ENCODE peak calls at places on chromosomes 6 and 20, in ten cellular contexts. M is stomach; W is endothelial cell of umbilical vein; P is fibroblast of villous mesenchyme; Q is CD8-positive, alpha-beta T cell; I is AG10803; J is endothelial cell; E is tibial nerve; C is nephron progenitor cell; A is astrocyte of the cerebellum. D is an unnamed sample.
A peak's percentile ranks its signal among the peaks of the same experiment; 100 is the strongest.

GRCh38 chr6:15308445-15309213 is 62.8 kb downstream of the JARID2 start:
- DNase-seq in M (no peak), W (peak; percentile 64), P (no peak), Q (no peak), I (no peak), J (no peak), E (no peak), C (no peak), A (no peak), D (peak; percentile 59)

GRCh38 chr20:33418033-33418432 is 16.7 kb upstream of the CDK5RAP1 start:
- DNase-seq in M (no peak), W (no peak), P (no peak), Q (no peak), I (no peak), J (no peak), E (no peak), C (no peak), A (no peak), D (no peak)

GRCh38 chr20:58342104-58342945 is 32.8 kb downstream of the RAB22A start:
- DNase-seq in M (no peak), W (peak; percentile 69), P (peak; percentile 28), Q (no peak), I (peak; percentile 62), J (no peak), E (no peak), C (no peak), A (no peak), D (peak; percentile 80)

GRCh38 chr6:34901930-34902329 is 12.9 kb downstream of the ANKS1A start:
- DNase-seq in M (no peak), W (no peak), P (no peak), Q (no peak), I (peak; percentile 39), J (no peak), E (no peak), C (no peak), A (no peak), D (peak; percentile 76)

GRCh38 chr6:139164001-139164400 is 29.1 kb downstream of the HECA start:
- DNase-seq in M (no peak), W (no peak), P (no peak), Q (peak; percentile 29), I (no peak), J (no peak), E (no peak), C (no peak), A (no peak), D (no peak)

GRCh38 chr6:175680-176079 is 116.6 kb upstream of the DUSP22 start:
- DNase-seq in M (no peak), W (no peak), P (no peak), Q (no peak), I (no peak), J (no peak), E (no peak), C (no peak), A (no peak), D (no peak)

GRCh38 chr6:39342692-39343460 is 20.4 kb upstream of the KCNK16 start:
- DNase-seq in M (no peak), W (no peak), P (no peak), Q (no peak), I (no peak), J (no peak), E (no peak), C (no peak), A (no peak), D (no peak)

GRCh38 chr6:137495652-137496391 is 1.6 kb upstream of the OLIG3 start:
- DNase-seq in M (no peak), W (no peak), P (no peak), Q (no peak), I (no peak), J (peak; percentile 42), E (no peak), C (no peak), A (no peak), D (no peak)

GRCh38 chr20:59972037-59972801 is 14.0 kb downstream of the CDH26 start:
- DNase-seq in M (no peak), W (no peak), P (no peak), Q (no peak), I (no peak), J (no peak), E (no peak), C (no peak), A (no peak), D (no peak)

GRCh38 chr6:151493495-151494234 is at the start of gene CCDC170:
- DNase-seq in M (peak; percentile 31), W (peak; percentile 52), P (peak; percentile 12), Q (no peak), I (no peak), J (peak; percentile 68), E (no peak), C (peak; percentile 76), A (no peak), D (no peak)

GRCh38 chr20:13422637-13423036 is 201.6 kb downstream of the ISM1 start:
- DNase-seq in M (no peak), W (no peak), P (peak; percentile 69), Q (no peak), I (no peak), J (no peak), E (no peak), C (no peak), A (no peak), D (no peak)

DNA sequence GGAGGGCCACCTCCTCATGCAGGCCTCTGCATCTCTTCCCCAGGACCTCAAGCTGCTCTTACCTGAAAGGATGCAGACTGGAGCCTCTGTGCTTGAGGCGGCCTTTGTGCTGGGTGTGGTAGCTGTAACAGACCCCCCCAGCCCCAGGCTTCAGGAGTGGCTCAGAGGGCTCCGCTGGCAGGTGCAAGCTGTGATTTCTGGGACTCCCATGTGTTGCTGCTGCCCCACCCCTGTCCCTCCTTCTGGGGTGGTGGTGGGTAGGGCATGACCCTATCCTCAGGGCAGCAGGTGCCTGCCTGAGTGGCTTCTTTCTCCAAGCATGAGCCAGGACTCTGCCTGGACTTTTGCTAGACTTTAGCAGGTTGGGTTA is 121.2 kb downstream of the SULF2 start:
- DNase-seq in M (no peak), W (no peak), P (no peak), Q (no peak), I (no peak), J (no peak), E (no peak), C (no peak), A (no peak), D (no peak)
- TF ChIP-seq CTCF in M (no peak), W (no peak), P (no peak), Q (no peak), I (no peak), J (no peak), E (no peak), C (no peak), A (no peak), D (no peak)

DNA sequence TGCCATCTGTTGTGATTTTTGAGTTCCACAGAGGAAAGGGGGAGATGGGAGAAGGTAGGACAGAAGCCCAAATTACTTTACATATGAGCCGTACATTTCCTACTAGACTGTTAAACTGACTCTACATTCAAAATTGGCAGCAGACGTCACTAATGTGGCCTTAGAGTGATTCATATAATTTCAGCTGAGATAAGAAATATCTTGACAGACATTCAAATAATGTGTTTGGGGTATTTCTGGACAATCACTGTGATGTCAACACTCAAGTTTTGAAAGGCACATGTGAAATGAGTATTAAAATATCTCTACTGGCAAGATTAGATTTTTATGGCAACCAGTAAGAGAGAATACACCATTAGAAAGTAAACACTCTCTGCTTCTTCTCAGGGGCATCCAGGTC is 104.0 kb downstream of the MTFR2 start:
- DNase-seq in M (no peak), W (peak; percentile 48), P (no peak), Q (no peak), I (no peak), J (no peak), E (no peak), C (no peak), A (no peak), D (peak; percentile 81)
- TF ChIP-seq CTCF in M (no peak), W (no peak), P (no peak), Q (no peak), I (no peak), J (no peak), E (no peak), C (no peak), A (no peak), D (no peak)

GRCh38 chr6:156776470-156776840 is 723 bp upstream of the ARID1B start:
- DNase-seq in M (no peak), W (no peak), P (peak; percentile 55), Q (no peak), I (no peak), J (no peak), E (no peak), C (no peak), A (no peak), D (peak; percentile 67)
- TF ChIP-seq CTCF in M (no peak), W (no peak), P (no peak), Q (no peak), I (no peak), J (no peak), E (peak; percentile 10), C (no peak), A (no peak), D (no peak)

GRCh38 chr6:73696990-73697651 is 1.1 kb downstream of the CD109 start:
- DNase-seq in M (no peak), W (peak; percentile 80), P (no peak), Q (no peak), I (no peak), J (no peak), E (no peak), C (no peak), A (no peak), D (no peak)

GRCh38 chr6:73694711-73695411 is 1.1 kb upstream of the CD109 start:
- DNase-seq in M (no peak), W (peak; percentile 83), P (peak; percentile 49), Q (no peak), I (peak; percentile 71), J (no peak), E (no peak), C (no peak), A (no peak), D (peak; percentile 72)

GRCh38 chr6:73688351-73688750 is 7.7 kb upstream of the CD109 start:
- DNase-seq in M (no peak), W (no peak), P (no peak), Q (no peak), I (no peak), J (no peak), E (no peak), C (no peak), A (no peak), D (no peak)

GRCh38 chr6:73695619-73696421 is at the start of gene CD109:
- DNase-seq in M (no peak), W (peak; percentile 94), P (peak; percentile 75), Q (peak; percentile 31), I (peak; percentile 81), J (peak; percentile 58), E (no peak), C (peak; percentile 76), A (peak; percentile 38), D (peak; percentile 83)

DNA sequence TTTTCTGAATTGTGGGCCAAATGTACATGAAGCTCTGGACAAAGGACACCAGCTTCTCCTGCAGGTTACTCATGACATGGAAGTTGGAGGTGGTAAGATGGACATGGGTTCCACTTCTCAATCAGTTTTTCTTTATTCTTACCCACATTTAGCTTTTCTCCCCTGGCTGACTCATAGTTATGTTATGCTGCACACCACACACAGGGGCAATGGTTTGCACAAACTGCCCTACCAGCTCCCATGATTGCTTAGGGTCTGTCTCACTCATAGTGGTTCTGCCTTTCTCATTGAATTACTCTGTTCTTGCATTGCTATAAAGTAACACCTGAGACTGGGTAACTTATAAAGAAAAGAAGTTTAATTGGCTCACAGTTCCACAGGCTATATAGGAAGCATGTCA is 4.5 kb upstream of the CD109 start:
- DNase-seq in M (no peak), W (no peak), P (no peak), Q (no peak), I (no peak), J (no peak), E (no peak), C (no peak), A (no peak), D (no peak)
- TF ChIP-seq CTCF in M (no peak), W (no peak), P (no peak), Q (no peak), I (no peak), J (no peak), E (no peak), C (no peak), A (no peak), D (no peak)

GRCh38 chr6:132964868-132965382 is 150.6 kb downstream of the RPS12 start:
- DNase-seq in M (no peak), W (peak; percentile 69), P (no peak), Q (no peak), I (no peak), J (no peak), E (no peak), C (no peak), A (no peak), D (no peak)
- TF ChIP-seq CTCF in M (no peak), W (no peak), P (no peak), Q (no peak), I (no peak), J (no peak), E (no peak), C (no peak), A (no peak), D (no peak)

D was measured in fibroblast of the aortic adventitia.